ENCODE peak calls at places on chromosomes 12 and 14, in four cellular contexts. H is mucosa of descending colon, W is lung microvascular endothelial cell, L is HEK293T. Z is an unnamed sample.

GRCh38 chr12:112961074-112961473 is 17.2 kb upstream of the OAS2 start:
- DNase-seq in H (no peak), W (no peak), L (no peak), Z (no peak)

GRCh38 chr14:99755629-99756603 is 37.3 kb upstream of the EML1 start:
- DNase-seq in W (peak), L (no peak), H (peak), Z (no peak)

GRCh38 chr14:44564908-44565307 is 57.8 kb upstream of the FSCB start:
- DNase-seq in L (no peak), H (no peak), W (no peak), Z (no peak)

GRCh38 chr12:108832730-108833354 is 24.5 kb downstream of the SSH1 start:
- DNase-seq in L (no peak), W (peak), H (no peak), Z (no peak)

GRCh38 chr12:12976366-12976765 is 23.7 kb downstream of the HEBP1 start:
- DNase-seq in L (no peak), H (no peak), W (peak), Z (no peak)

GRCh38 chr14:23559010-23559920 is 3.2 kb downstream of the THTPA start:
- DNase-seq in W (peak), L (peak), H (no peak), Z (no peak)

GRCh38 chr14:45715946-45716345 is 462.9 kb upstream of the MIS18BP1 start:
- DNase-seq in L (no peak), H (no peak), W (no peak), Z (no peak)

GRCh38 chr14:68884031-68885030 is 91.5 kb upstream of the ZFP36L1 start:
- DNase-seq in L (no peak), H (no peak), W (peak), Z (no peak)

GRCh38 chr12:72957454-72957853 is 685.3 kb downstream of the TRHDE start:
- DNase-seq in W (no peak), L (no peak), H (no peak), Z (no peak)

GRCh38 chr12:51234533-51234932 is 4.1 kb upstream of the DAZAP2 start:
- DNase-seq in W (no peak), L (no peak), H (no peak), Z (no peak)

GRCh38 chr14:78207414-78207813 is 37.2 kb downstream of the NRXN3 start:
- DNase-seq in W (no peak), H (no peak), L (no peak), Z (no peak)

GRCh38 chr12:53327435-53328042 is 6.1 kb upstream of the AAAS start:
- DNase-seq in W (peak), H (no peak), L (no peak), Z (no peak)

GRCh38 chr12:111298583-111299436 is 70.1 kb downstream of the PHETA1 start:
- DNase-seq in W (peak), H (no peak), L (peak), Z (no peak)

GRCh38 chr14:95698287-95698686 is 12.1 kb downstream of the TCL1B start:
- DNase-seq in L (no peak), W (no peak), H (no peak), Z (no peak)

GRCh38 chr14:66482873-66483272 is 3.3 kb upstream of the CCDC196 start:
- DNase-seq in H (no peak), W (no peak), L (no peak), Z (no peak)

GRCh38 chr12:116160196-116160595 is 117.3 kb downstream of the MED13L start:
- DNase-seq in W (peak), L (no peak), H (no peak), Z (no peak)

GRCh38 chr12:84148335-84148734 is 764.3 kb downstream of the SLC6A15 start:
- DNase-seq in L (no peak), H (no peak), W (no peak), Z (no peak)

GRCh38 chr12:67386869-67387570 is 117.9 kb downstream of the CAND1 start:
- DNase-seq in L (no peak), W (no peak), H (no peak), Z (no peak)

GRCh38 chr14:51093371-51094281 is 1.3 kb downstream of the TRIM9 start:
- DNase-seq in W (no peak), H (peak), L (peak), Z (no peak)

GRCh38 chr12:78087363-78087675 is 256.6 kb downstream of the NAV3 start:
- DNase-seq in W (no peak), H (no peak), L (no peak), Z (no peak)

GRCh38 chr14:77804592-77804991 is 4.7 kb downstream of the ADCK1 start:
- DNase-seq in H (no peak), L (peak), W (peak), Z (no peak)

GRCh38 chr12:25723286-25723685 is 170.2 kb upstream of the LMNTD1 start:
- DNase-seq in W (no peak), L (no peak), H (no peak), Z (no peak)

GRCh38 chr14:106831322-106831720 is 1304.9 kb downstream of the TMEM121 start:
- DNase-seq in H (peak), L (no peak), W (peak), Z (no peak)

GRCh38 chr14:96631621-96632362 is 129.6 kb downstream of the PAPOLA start:
- DNase-seq in H (no peak), L (peak), W (no peak), Z (no peak)

GRCh38 chr14:67815573-67816235 is 686 bp downstream of the ZFYVE26 start:
- DNase-seq in L (peak), W (peak), H (no peak), Z (no peak)

GRCh38 chr12:42786400-42786799 is 196.9 kb upstream of the PRICKLE1 start:
- DNase-seq in L (no peak), W (no peak), H (no peak), Z (no peak)

GRCh38 chr14:64983439-64984310 is 3.0 kb upstream of the FNTB start:
- DNase-seq in W (peak), H (no peak), L (peak), Z (peak)

GRCh38 chr12:124780752-124781685 is 82.6 kb downstream of the SCARB1 start:
- DNase-seq in L (no peak), W (no peak), H (no peak), Z (no peak)

GRCh38 chr14:87186745-87187144 is 806.2 kb downstream of the GALC start:
- DNase-seq in H (no peak), W (no peak), L (no peak), Z (no peak)

GRCh38 chr14:99035268-99035667 is 236.7 kb downstream of the BCL11B start:
- DNase-seq in W (no peak), L (no peak), H (no peak), Z (no peak)

GRCh38 chr12:71662861-71663560 is 637 bp downstream of the ZFC3H1 start:
- DNase-seq in H (peak), W (peak), L (peak), Z (no peak)

GRCh38 chr12:86660488-86661171 is 404.4 kb upstream of the MGAT4C start:
- DNase-seq in W (peak), L (no peak), H (no peak), Z (peak)